ENCODE peak calls at places on chromosomes 7 and 10, in four cellular contexts. A is ovary; D is brain microvascular endothelial cell; R is CD8-positive, alpha-beta T cell. X is an unnamed sample.

GRCh38 chr7:12653127-12653917 is 34.1 kb upstream of the ARL4A start:
- DNase-seq in D (no peak), A (no peak), R (no peak), X (no peak)

GRCh38 chr7:128831178-128831993 is 1.2 kb downstream of the FLNC start:
- DNase-seq in D (peak), A (peak), R (no peak), X (peak)

GRCh38 chr7:95302976-95303375 is 21.4 kb downstream of the PON1 start:
- DNase-seq in D (no peak), A (no peak), R (no peak), X (no peak)

GRCh38 chr7:1112109-1112508 is 24.2 kb downstream of the GPER1 start:
- DNase-seq in D (peak), R (no peak), A (peak), X (peak)

GRCh38 chr10:19169684-19170083 is 121.1 kb downstream of the MALRD1 start:
- DNase-seq in R (no peak), A (no peak), D (no peak), X (no peak)

GRCh38 chr7:142873281-142873784 is 12.2 kb downstream of the TRPV6 start:
- DNase-seq in A (no peak), D (peak), R (no peak), X (peak)

GRCh38 chr7:116955801-116956514 is 2.7 kb downstream of the ST7 start:
- DNase-seq in R (no peak), D (no peak), A (peak), X (no peak)

GRCh38 chr10:117980216-117980615 is 66.5 kb downstream of the RAB11FIP2 start:
- DNase-seq in D (peak), R (no peak), A (no peak), X (no peak)

GRCh38 chr7:47497367-47498096 is 84.4 kb downstream of the TNS3 start:
- DNase-seq in A (no peak), D (no peak), R (no peak), X (no peak)

GRCh38 chr10:77622822-77623410 is 14.7 kb downstream of the KCNMA1 start:
- DNase-seq in R (no peak), A (no peak), D (no peak), X (no peak)

GRCh38 chr10:72331575-72332422 is 22.9 kb downstream of the DNAJB12 start:
- DNase-seq in A (peak), R (peak), D (peak), X (peak)

GRCh38 chr7:105587899-105588690 is 6.8 kb upstream of the EFCAB10 start:
- DNase-seq in D (no peak), A (no peak), R (no peak), X (no peak)

GRCh38 chr7:67452516-67453026 is 455.9 kb downstream of the TYW1 start:
- DNase-seq in A (no peak), D (no peak), R (no peak), X (no peak)

GRCh38 chr10:71284544-71285179 is 34.4 kb upstream of the SLC29A3 start:
- DNase-seq in R (no peak), A (no peak), D (no peak), X (no peak)

GRCh38 chr7:44634839-44635591 is 28.6 kb downstream of the OGDH start:
- DNase-seq in R (no peak), D (no peak), A (no peak), X (no peak)

GRCh38 chr10:71908998-71909397 is 55.2 kb upstream of the CHST3 start:
- DNase-seq in R (no peak), D (no peak), A (no peak), X (no peak)

GRCh38 chr10:6173203-6173602 is 29.5 kb upstream of the PFKFB3 start:
- DNase-seq in A (no peak), D (no peak), R (peak), X (peak)

GRCh38 chr7:2000801-2001321 is 231.9 kb downstream of the MAD1L1 start:
- DNase-seq in D (no peak), R (no peak), A (no peak), X (no peak)

GRCh38 chr7:74134117-74134539 is 40.0 kb upstream of the EIF4H start:
- DNase-seq in A (no peak), D (no peak), R (no peak), X (no peak)

GRCh38 chr10:75422913-75423312 is 8.5 kb upstream of the LRMDA start:
- DNase-seq in R (no peak), A (no peak), D (no peak), X (no peak)

GRCh38 chr10:88886557-88886956 is 6.5 kb downstream of the STAMBPL1 start:
- DNase-seq in R (no peak), A (no peak), D (no peak), X (no peak)

GRCh38 chr7:70695804-70696104 is 436.2 kb upstream of the GALNT17 start:
- DNase-seq in A (no peak), R (no peak), D (no peak), X (peak)

GRCh38 chr7:132650498-132650897 is 74.2 kb upstream of the PLXNA4 start:
- DNase-seq in A (no peak), D (peak), R (no peak), X (no peak)

DNA sequence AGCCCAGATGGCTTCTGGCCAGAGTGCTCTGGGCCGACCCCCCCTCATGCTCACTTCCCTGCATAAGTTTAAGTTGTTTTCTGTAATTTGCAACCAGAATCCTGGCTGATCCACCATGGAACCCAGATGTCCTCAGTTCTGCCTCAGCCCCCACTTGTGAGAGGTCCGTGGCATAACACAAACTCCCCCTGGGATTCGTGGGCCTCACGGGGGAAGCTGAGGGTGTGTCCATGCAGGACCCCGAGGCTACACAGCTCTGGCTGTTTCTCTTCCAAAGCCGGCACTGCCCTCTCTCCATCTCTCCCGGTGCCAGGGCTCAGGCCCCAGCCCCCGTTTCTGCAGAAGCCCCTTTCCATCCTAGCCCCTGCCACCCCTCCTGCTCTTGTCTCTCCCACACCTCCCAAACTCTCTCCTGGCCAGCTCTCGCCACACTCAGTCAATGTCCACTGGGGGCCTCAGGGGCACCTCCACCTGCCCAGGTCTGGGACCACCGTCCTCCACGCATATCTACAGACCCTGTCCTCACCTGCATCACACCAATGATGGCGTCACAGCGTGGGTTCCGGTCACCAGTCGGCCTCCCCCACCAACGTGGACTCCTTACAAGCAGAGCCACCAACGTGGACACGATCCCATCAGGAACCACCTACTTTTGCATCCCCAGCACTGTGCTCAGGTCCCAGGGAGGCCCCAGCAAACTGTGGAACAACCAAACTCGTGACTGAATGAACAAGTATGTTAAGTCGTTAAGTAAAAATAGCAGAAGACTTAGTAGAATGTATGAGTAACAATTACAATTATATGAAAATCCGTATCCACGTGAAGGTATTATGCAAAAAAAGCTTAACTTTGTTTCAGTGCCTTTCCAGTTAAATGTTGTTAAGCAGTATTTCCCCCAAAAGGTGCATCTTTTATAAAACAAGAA is 38.5 kb downstream of the DIP2C start:
- DNase-seq in A (no peak), D (no peak), R (no peak), X (peak)
- H3K4me3 ChIP-seq in A (peak), D (no peak), R (no peak), X (no peak)

GRCh38 chr7:76303829-76304505 is 1.5 kb downstream of the HSPB1 start:
- DNase-seq in R (no peak), D (no peak), A (no peak), X (no peak)
- H3K4me3 ChIP-seq in R (peak), D (peak), A (peak), X (peak)

GRCh38 chr7:102284399-102284798 is 2.3 kb upstream of the SH2B2 start:
- DNase-seq in A (no peak), D (no peak), R (no peak), X (no peak)
- H3K4me3 ChIP-seq in A (no peak), D (no peak), R (no peak), X (no peak)

GRCh38 chr10:31808258-31809218 is 120.1 kb downstream of the ARHGAP12 start:
- DNase-seq in R (no peak), A (no peak), D (peak), X (no peak)
- H3K4me3 ChIP-seq in R (no peak), A (peak), D (no peak), X (no peak)

GRCh38 chr7:45978010-45978681 is 57.1 kb upstream of the IGFBP3 start:
- DNase-seq in D (peak), R (no peak), A (no peak), X (peak)
- H3K4me3 ChIP-seq in D (no peak), R (no peak), A (no peak), X (no peak)

DNA sequence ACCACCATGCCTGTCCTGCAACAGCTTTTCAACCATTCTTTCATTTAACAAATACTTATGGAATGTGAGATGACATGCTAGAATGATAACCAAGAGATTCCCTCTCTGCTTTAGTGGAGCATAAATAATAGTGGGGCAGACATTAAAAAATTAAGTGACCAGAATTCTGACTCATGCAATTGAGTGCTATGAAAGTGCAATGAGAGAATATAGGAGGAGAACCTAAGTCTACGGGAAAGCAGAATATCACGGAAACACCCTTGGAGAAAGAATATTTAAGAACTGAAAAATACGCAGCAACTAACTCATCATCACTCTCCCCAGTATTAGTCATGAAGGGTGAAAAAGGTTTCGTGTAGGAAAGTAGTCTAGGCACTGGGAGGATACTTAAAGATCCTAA is 7.1 kb downstream of the KIF5B start:
- DNase-seq in A (no peak), D (peak), R (no peak), X (no peak)
- H3K4me3 ChIP-seq in A (no peak), D (no peak), R (no peak), X (no peak)

GRCh38 chr7:89757910-89758309 is 396.4 kb upstream of the STEAP1 start:
- DNase-seq in A (no peak), R (no peak), D (no peak), X (no peak)

GRCh38 chr7:89761173-89761572 is 393.1 kb upstream of the STEAP1 start:
- DNase-seq in A (no peak), D (no peak), R (no peak), X (no peak)

DNA sequence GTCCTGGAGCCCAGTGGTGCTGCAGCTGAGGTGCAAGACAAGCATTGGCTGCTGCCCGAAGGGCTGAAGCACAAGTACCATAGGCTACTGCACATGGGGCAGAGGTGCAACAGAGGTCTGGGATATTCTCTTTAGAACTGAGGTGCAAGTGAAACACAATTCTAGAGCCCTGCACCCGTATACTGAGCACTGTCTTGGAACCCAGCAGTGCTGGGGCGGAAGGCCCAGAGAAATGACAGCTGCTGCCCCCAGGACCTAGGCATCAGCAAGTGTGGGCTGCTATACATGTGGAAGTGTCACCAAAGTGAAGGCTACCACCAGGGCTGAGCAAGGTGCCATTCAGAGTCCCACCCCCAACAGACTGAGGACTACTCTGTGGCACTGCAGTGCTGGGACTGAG is 393.6 kb upstream of the STEAP1 start:
- DNase-seq in A (no peak), R (no peak), D (no peak), X (no peak)
- H3K4me3 ChIP-seq in A (no peak), R (no peak), D (no peak), X (no peak)

GRCh38 chr10:69417542-69417941 is 824 bp upstream of the TACR2 start:
- DNase-seq in R (no peak), A (no peak), D (no peak), X (no peak)

GRCh38 chr10:69421611-69422308 is 5.0 kb upstream of the TACR2 start:
- DNase-seq in D (no peak), R (no peak), A (no peak), X (peak)

GRCh38 chr10:69419096-69419760 is 2.5 kb upstream of the TACR2 start:
- DNase-seq in D (no peak), R (no peak), A (no peak), X (no peak)

GRCh38 chr10:69418052-69418752 is 1.5 kb upstream of the TACR2 start:
- DNase-seq in R (no peak), D (no peak), A (no peak), X (no peak)

DNA sequence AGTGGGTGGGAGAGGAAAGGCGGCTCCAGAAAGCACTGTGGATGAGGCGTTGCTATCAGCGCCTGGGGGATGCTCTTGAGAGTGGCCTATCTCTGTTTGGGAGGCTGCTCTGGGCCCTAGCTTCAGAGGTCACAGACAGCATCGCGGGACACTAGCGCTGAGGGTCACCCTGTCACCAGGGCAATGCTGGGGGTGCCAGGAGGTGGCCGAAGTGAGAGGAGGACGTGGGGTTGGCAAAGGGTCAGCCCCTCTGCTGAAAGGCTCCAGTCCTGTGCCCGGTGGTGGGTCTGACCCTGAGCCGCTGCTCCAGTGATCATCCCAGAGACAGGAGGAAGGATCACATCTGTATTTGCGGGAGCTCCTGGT is 3.0 kb upstream of the TACR2 start:
- DNase-seq in D (no peak), A (no peak), R (no peak), X (no peak)
- H3K4me3 ChIP-seq in D (no peak), A (no peak), R (no peak), X (no peak)

GRCh38 chr10:129958686-129959543 is 5.2 kb downstream of the EBF3 start:
- DNase-seq in R (no peak), A (peak), D (no peak), X (peak)

GRCh38 chr10:129955591-129956284 is 8.3 kb downstream of the EBF3 start:
- DNase-seq in A (no peak), D (no peak), R (no peak), X (peak)

GRCh38 chr10:129956285-129956649 is 7.8 kb downstream of the EBF3 start:
- DNase-seq in D (no peak), A (peak), R (no peak), X (peak)

GRCh38 chr10:129958118-129958685 is 5.9 kb downstream of the EBF3 start:
- DNase-seq in D (no peak), A (peak), R (no peak), X (no peak)

DNA sequence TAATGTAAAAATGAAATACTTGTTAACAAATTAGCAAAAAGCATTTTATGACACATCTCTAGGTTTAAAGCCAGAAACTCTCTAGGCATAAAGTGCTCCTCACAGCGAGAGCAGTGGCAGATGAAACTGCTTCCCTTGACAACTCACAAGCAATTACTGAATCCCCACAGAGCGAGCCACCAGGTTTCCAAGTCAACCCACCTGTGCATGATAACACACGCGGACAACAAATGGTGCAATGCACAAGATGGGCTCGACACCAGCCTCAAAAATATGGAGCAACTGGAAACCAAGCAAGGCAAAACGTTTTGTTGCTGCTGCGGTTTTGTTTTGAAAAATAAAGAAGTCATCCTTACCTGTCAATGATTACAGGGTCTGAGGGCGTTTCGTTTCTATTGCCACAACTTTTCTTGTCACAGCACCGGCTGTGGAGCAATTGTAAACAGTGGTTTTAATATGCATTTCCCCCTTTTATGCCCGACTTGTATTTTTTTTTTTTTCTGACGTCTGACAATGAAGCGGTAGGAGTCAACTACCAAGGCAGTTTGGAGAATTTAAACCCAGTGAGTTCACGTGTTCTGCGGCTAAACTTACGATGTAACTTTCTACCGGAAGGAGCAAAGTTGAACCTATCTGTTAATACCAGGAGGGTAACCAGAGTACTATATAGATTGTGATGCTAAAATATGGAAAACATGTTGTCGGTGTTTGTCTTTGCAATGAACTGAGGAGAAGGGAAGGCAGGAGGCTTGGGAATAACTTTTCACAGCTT is 7.0 kb downstream of the EBF3 start:
- DNase-seq in R (no peak), A (no peak), D (no peak), X (peak)
- H3K4me3 ChIP-seq in R (no peak), A (no peak), D (no peak), X (no peak)

X was measured in H7.